ENCODE peak calls at places on chromosomes 5 and 9, in nine cellular contexts. F is Kasumi-1, J is cardiac septum, C is lung, Y is fibroblast of the conjunctiva, R is fibroblast of villous mesenchyme, T is AG09309, H is erythroblast, N is globus pallidus. V is an unnamed sample.

GRCh38 chr9:135907446-135908333 is at the start of gene CAMSAP1:
- DNase-seq in F (peak), J (peak), C (peak), Y (peak), R (peak), T (peak), H (peak), N (peak), V (peak)

GRCh38 chr9:98241357-98242104 is 13.9 kb downstream of the TBC1D2 start:
- DNase-seq in F (peak), J (no peak), C (no peak), Y (no peak), R (no peak), T (no peak), H (peak), N (no peak), V (no peak)

GRCh38 chr9:131274674-131275331 is 1.5 kb downstream of the FAM78A start:
- DNase-seq in F (peak), J (peak), C (no peak), Y (no peak), R (no peak), T (no peak), H (peak), N (no peak), V (peak)

GRCh38 chr5:18393546-18393945 is 759.3 kb downstream of the TAF11L14 start:
- DNase-seq in F (no peak), J (no peak), C (no peak), Y (no peak), R (no peak), T (no peak), H (no peak), N (no peak), V (no peak)

GRCh38 chr9:18459958-18460584 is 13.9 kb upstream of the ADAMTSL1 start:
- DNase-seq in F (no peak), J (no peak), C (no peak), Y (peak), R (peak), T (peak), H (no peak), N (no peak), V (no peak)

GRCh38 chr5:135232958-135233357 is 166.1 kb downstream of the MACROH2A1 start:
- DNase-seq in F (no peak), J (peak), C (no peak), Y (no peak), R (no peak), T (no peak), H (no peak), N (peak), V (no peak)

GRCh38 chr5:78568212-78568611 is 80.4 kb downstream of the LHFPL2 start:
- DNase-seq in F (no peak), J (no peak), C (no peak), Y (no peak), R (no peak), T (no peak), H (no peak), N (peak), V (no peak)

GRCh38 chr9:99259231-99259918 is 37.3 kb downstream of the SEC61B start:
- DNase-seq in F (no peak), J (peak), C (peak), Y (no peak), R (peak), T (no peak), H (peak), N (peak), V (peak)

GRCh38 chr5:76641514-76642120 is 18.4 kb upstream of the F2RL2 start:
- DNase-seq in F (peak), J (no peak), C (peak), Y (peak), R (peak), T (peak), H (peak), N (peak), V (peak)

GRCh38 chr5:156186760-156187159 is 140.2 kb upstream of the SGCD start:
- DNase-seq in F (no peak), J (no peak), C (no peak), Y (no peak), R (no peak), T (peak), H (no peak), N (no peak), V (no peak)

GRCh38 chr5:161009194-161009593 is 157.2 kb upstream of the ATP10B start:
- DNase-seq in F (no peak), J (no peak), C (no peak), Y (no peak), R (no peak), T (no peak), H (no peak), N (no peak), V (no peak)

GRCh38 chr5:54217826-54218503 is 92.4 kb downstream of the ARL15 start:
- DNase-seq in F (peak), J (no peak), C (no peak), Y (peak), R (peak), T (peak), H (peak), N (peak), V (peak)

GRCh38 chr9:34492051-34492450 is 30.7 kb downstream of the ENHO start:
- DNase-seq in F (no peak), J (no peak), C (no peak), Y (no peak), R (no peak), T (no peak), H (no peak), N (no peak), V (no peak)

GRCh38 chr5:56369333-56369947 is 136.3 kb upstream of the ANKRD55 start:
- DNase-seq in F (no peak), J (no peak), C (no peak), Y (no peak), R (no peak), T (no peak), H (no peak), N (no peak), V (no peak)

GRCh38 chr5:56814361-56814962 is 887 bp upstream of the MAP3K1 start:
- DNase-seq in F (peak), J (peak), C (peak), Y (no peak), R (peak), T (no peak), H (no peak), N (no peak), V (peak)

GRCh38 chr9:124835026-124835501 is 18.2 kb upstream of the WDR38 start:
- DNase-seq in F (no peak), J (peak), C (no peak), Y (peak), R (peak), T (no peak), H (no peak), N (no peak), V (no peak)

GRCh38 chr5:179242676-179243075 is 102.6 kb downstream of the ADAMTS2 start:
- DNase-seq in F (no peak), J (peak), C (no peak), Y (no peak), R (no peak), T (no peak), H (no peak), N (peak), V (no peak)

GRCh38 chr5:95628154-95628810 is 8.4 kb downstream of the GPR150 start:
- DNase-seq in F (no peak), J (no peak), C (no peak), Y (no peak), R (no peak), T (no peak), H (no peak), N (no peak), V (no peak)

GRCh38 chr9:3508531-3509374 is 17.0 kb downstream of the RFX3 start:
- DNase-seq in F (no peak), J (no peak), C (no peak), Y (no peak), R (peak), T (no peak), H (peak), N (no peak), V (no peak)

GRCh38 chr5:39447968-39448367 is 23.2 kb upstream of the DAB2 start:
- DNase-seq in F (no peak), J (no peak), C (no peak), Y (no peak), R (no peak), T (no peak), H (no peak), N (no peak), V (no peak)

GRCh38 chr9:21252727-21253547 is 13.1 kb upstream of the IFNA14 start:
- DNase-seq in F (peak), J (no peak), C (peak), Y (no peak), R (peak), T (no peak), H (peak), N (peak), V (peak)

GRCh38 chr9:119044801-119045200 is 324.4 kb downstream of the BRINP1 start:
- DNase-seq in F (no peak), J (no peak), C (no peak), Y (no peak), R (peak), T (no peak), H (no peak), N (no peak), V (no peak)

GRCh38 chr5:152688561-152689274 is 283.6 kb upstream of the NMUR2 start:
- DNase-seq in F (no peak), J (no peak), C (peak), Y (peak), R (peak), T (peak), H (no peak), N (peak), V (no peak)

GRCh38 chr5:96714450-96714849 is 52.3 kb downstream of the CAST start:
- DNase-seq in F (no peak), J (no peak), C (no peak), Y (no peak), R (peak), T (no peak), H (peak), N (no peak), V (no peak)

GRCh38 chr9:104121022-104121421 is 26.9 kb downstream of the SMC2 start:
- DNase-seq in F (no peak), J (no peak), C (no peak), Y (no peak), R (no peak), T (no peak), H (no peak), N (no peak), V (no peak)

GRCh38 chr5:59766394-59766793 is 127.1 kb downstream of the PDE4D start:
- DNase-seq in F (no peak), J (no peak), C (no peak), Y (no peak), R (peak), T (no peak), H (no peak), N (no peak), V (no peak)

GRCh38 chr9:36328798-36329411 is 70.7 kb upstream of the GNE start:
- DNase-seq in F (peak), J (no peak), C (peak), Y (peak), R (peak), T (peak), H (peak), N (peak), V (peak)

GRCh38 chr5:175892401-175892800 is 21.0 kb downstream of the CPLX2 start:
- DNase-seq in F (no peak), J (no peak), C (no peak), Y (no peak), R (no peak), T (no peak), H (no peak), N (no peak), V (no peak)

GRCh38 chr5:6785861-6786180 is 72.6 kb downstream of the TENT4A start:
- DNase-seq in F (no peak), J (no peak), C (no peak), Y (no peak), R (no peak), T (no peak), H (no peak), N (no peak), V (no peak)

GRCh38 chr9:16484744-16485143 is 385.7 kb downstream of the BNC2 start:
- DNase-seq in F (no peak), J (no peak), C (no peak), Y (peak), R (peak), T (peak), H (no peak), N (no peak), V (no peak)

GRCh38 chr9:87337335-87338074 is 160.2 kb upstream of the DAPK1 start:
- DNase-seq in F (no peak), J (no peak), C (no peak), Y (no peak), R (peak), T (no peak), H (peak), N (no peak), V (no peak)

GRCh38 chr5:10219068-10219467 is 30.6 kb downstream of the ATPSCKMT start:
- DNase-seq in F (no peak), J (no peak), C (no peak), Y (no peak), R (no peak), T (no peak), H (no peak), N (no peak), V (no peak)

GRCh38 chr9:91119147-91119546 is 242.6 kb downstream of the AUH start:
- DNase-seq in F (no peak), J (no peak), C (no peak), Y (no peak), R (peak), T (no peak), H (no peak), N (no peak), V (no peak)

GRCh38 chr9:113774968-113775367 is 101.1 kb upstream of the ZNF618 start:
- DNase-seq in F (no peak), J (no peak), C (no peak), Y (no peak), R (no peak), T (no peak), H (no peak), N (no peak), V (no peak)

GRCh38 chr5:6448141-6448491 is 543 bp upstream of the UBE2QL1 start:
- DNase-seq in F (no peak), J (peak), C (no peak), Y (no peak), R (no peak), T (no peak), H (no peak), N (no peak), V (no peak)

GRCh38 chr9:34451545-34451944 is 6.8 kb downstream of the FAM219A start:
- DNase-seq in F (no peak), J (no peak), C (no peak), Y (no peak), R (no peak), T (no peak), H (no peak), N (no peak), V (peak)

GRCh38 chr5:179207920-179208705 is 137.1 kb downstream of the ADAMTS2 start:
- DNase-seq in F (no peak), J (no peak), C (no peak), Y (no peak), R (no peak), T (no peak), H (no peak), N (no peak), V (no peak)

GRCh38 chr9:131530546-131530929 is 525 bp downstream of the UCK1 start:
- DNase-seq in F (no peak), J (no peak), C (peak), Y (no peak), R (peak), T (no peak), H (peak), N (no peak), V (peak)

V was measured in activated CD8-positive, alpha-beta T cell treated with anti-CD3 and anti-CD28 coated beads, Interleukin-2, amount 10 ng/mL, durations not matched to agents 7 days and 5 days.